ENCODE peak calls at places on chromosomes 3 and 15, in four cellular contexts. V, W, N and Q are unnamed samples. For H3K27me3 and H3K4me1, the result is how much of the 10 kb centered on the place peaks cover.

GRCh38 chr3:152910211-152910610 is 75.3 kb downstream of the P2RY1 start:
- DNase-seq in V (no peak), W (no peak), N (no peak), Q (no peak)

GRCh38 chr15:40594429-40594836 is 384 bp downstream of the KNL1 start:
- DNase-seq in V (peak), W (peak), N (peak), Q (peak)

GRCh38 chr3:111594781-111595180 is 365 bp downstream of the ZBED2 start:
- DNase-seq in V (no peak), W (no peak), N (no peak), Q (no peak)

GRCh38 chr3:128294999-128295468 is 141.8 kb downstream of the EEFSEC start:
- DNase-seq in V (no peak), W (no peak), N (no peak), Q (peak)

GRCh38 chr15:78767331-78767951 is 43.8 kb downstream of the ADAMTS7 start:
- DNase-seq in V (peak), W (no peak), N (no peak), Q (no peak)

GRCh38 chr15:33195283-33195682 is 769 bp upstream of the FMN1 start:
- DNase-seq in V (no peak), W (no peak), N (no peak), Q (no peak)

GRCh38 chr15:73750951-73751350 is 2.2 kb downstream of the INSYN1 start:
- DNase-seq in V (no peak), W (no peak), N (no peak), Q (no peak)

GRCh38 chr3:186464424-186465093 is 79.6 kb downstream of the CRYGS start:
- DNase-seq in V (no peak), W (peak), N (no peak), Q (no peak)

GRCh38 chr3:50237133-50237651 is 1.2 kb downstream of the GNAI2 start:
- DNase-seq in V (peak), W (peak), N (no peak), Q (peak)

GRCh38 chr3:18233987-18234716 is 191.0 kb downstream of the SATB1 start:
- DNase-seq in V (no peak), W (no peak), N (no peak), Q (no peak)

GRCh38 chr15:92232876-92233275 is 160.8 kb upstream of the ST8SIA2 start:
- DNase-seq in V (no peak), W (no peak), N (no peak), Q (no peak)

GRCh38 chr3:185337231-185337816 is 25.6 kb upstream of the MAP3K13 start:
- DNase-seq in V (no peak), W (peak), N (no peak), Q (no peak)

GRCh38 chr15:88071141-88071540 is 185.4 kb downstream of the NTRK3 start:
- DNase-seq in V (no peak), W (no peak), N (no peak), Q (no peak)

GRCh38 chr3:150286390-150287147 is 121.5 kb upstream of the TSC22D2 start:
- DNase-seq in V (no peak), W (peak), N (peak), Q (no peak)

GRCh38 chr3:188036375-188036985 is 117.5 kb upstream of the LPP start:
- DNase-seq in V (no peak), W (no peak), N (no peak), Q (no peak)

GRCh38 chr3:4063916-4064592 is 239.1 kb upstream of the SETMAR start:
- DNase-seq in V (no peak), W (no peak), N (no peak), Q (no peak)

GRCh38 chr3:72123908-72124441 is 339.0 kb upstream of the PROK2 start:
- DNase-seq in V (no peak), W (peak), N (no peak), Q (peak)

GRCh38 chr3:86774082-86774691 is 216.8 kb downstream of the VGLL3 start:
- DNase-seq in V (no peak), W (peak), N (no peak), Q (no peak)

GRCh38 chr15:101269479-101270223 is 7.6 kb downstream of the SELENOS start:
- DNase-seq in V (no peak), W (peak), N (no peak), Q (no peak)

GRCh38 chr3:133097214-133097613 is 59.0 kb downstream of the TMEM108 start:
- DNase-seq in V (no peak), W (no peak), N (no peak), Q (peak)

GRCh38 chr3:165544432-165544831 is 292.8 kb downstream of the BCHE start:
- DNase-seq in V (no peak), W (peak), N (no peak), Q (no peak)

GRCh38 chr15:50119063-50119700 is at the start of gene ATP8B4:
- DNase-seq in V (no peak), W (no peak), N (no peak), Q (no peak)

GRCh38 chr15:96336643-96337353 is 6.3 kb downstream of the NR2F2 start:
- DNase-seq in V (no peak), W (peak), N (no peak), Q (peak)

GRCh38 chr15:81948751-81949150 is 97.1 kb downstream of the MEX3B start:
- DNase-seq in V (no peak), W (no peak), N (no peak), Q (no peak)

GRCh38 chr15:76038512-76038911 is 21.3 kb upstream of the TMEM266 start:
- DNase-seq in V (no peak), W (no peak), N (no peak), Q (no peak)

GRCh38 chr3:10527295-10528016 is 22.1 kb upstream of the ATP2B2 start:
- DNase-seq in V (no peak), W (no peak), N (no peak), Q (no peak)

GRCh38 chr3:107999215-107999775 is 91.5 kb downstream of the CD47 start:
- DNase-seq in V (peak), W (peak), N (peak), Q (no peak)

GRCh38 chr3:138625707-138626365 is 17.3 kb downstream of the FAIM start:
- DNase-seq in V (no peak), W (peak), N (no peak), Q (no peak)

GRCh38 chr3:52367891-52368880 is 52.1 kb downstream of the DNAH1 start:
- DNase-seq in V (no peak), W (no peak), N (no peak), Q (no peak)

GRCh38 chr3:66227917-66228316 is 7.1 kb downstream of the SLC25A26 start:
- DNase-seq in V (no peak), W (no peak), N (no peak), Q (no peak)

GRCh38 chr15:43920815-43921214 is 94.0 kb downstream of the WDR76 start:
- DNase-seq in V (no peak), W (no peak), N (no peak), Q (no peak)

GRCh38 chr15:62849316-62850129 is 193.0 kb upstream of the TPM1 start:
- DNase-seq in V (no peak), W (no peak), N (peak), Q (no peak)

GRCh38 chr15:101088311-101088710 is 163.5 kb downstream of the CHSY1 start:
- DNase-seq in V (no peak), W (no peak), N (no peak), Q (no peak)

GRCh38 chr15:37679627-37680026 is 254.8 kb upstream of the TMCO5A start:
- DNase-seq in V (no peak), W (no peak), N (no peak), Q (no peak)

GRCh38 chr3:100880072-100880471 is 113.1 kb downstream of the ABI3BP start:
- DNase-seq in V (no peak), W (no peak), N (no peak), Q (no peak)

GRCh38 chr15:66747223-66747622 is 45.2 kb downstream of the SMAD6 start:
- DNase-seq in V (no peak), W (no peak), N (no peak), Q (no peak)

DNA sequence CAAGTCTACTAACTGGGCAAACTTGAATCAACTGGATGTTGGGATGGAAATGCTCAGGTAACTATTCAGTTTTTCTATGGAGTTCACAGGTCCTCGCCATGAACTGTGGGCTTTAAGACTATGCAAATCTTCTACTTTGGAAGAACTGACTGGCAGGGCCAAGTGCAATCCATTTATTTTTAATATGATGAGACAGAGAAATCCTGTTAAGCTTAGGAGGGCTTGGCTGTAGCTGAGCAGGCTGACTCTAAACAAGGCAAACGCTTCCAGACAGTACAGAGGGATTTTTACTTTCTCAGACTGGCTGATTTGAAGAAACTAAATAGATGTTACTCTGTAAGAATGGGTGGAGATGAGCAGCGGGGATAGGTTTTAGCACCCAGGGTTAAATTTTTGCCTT is 194.2 kb upstream of the ICE2 start:
- DNase-seq in V (no peak), W (no peak), N (no peak), Q (no peak)
- H3K27me3 ChIP-seq in V (under half), W (half or more), N (under half), Q (under half)

DNA sequence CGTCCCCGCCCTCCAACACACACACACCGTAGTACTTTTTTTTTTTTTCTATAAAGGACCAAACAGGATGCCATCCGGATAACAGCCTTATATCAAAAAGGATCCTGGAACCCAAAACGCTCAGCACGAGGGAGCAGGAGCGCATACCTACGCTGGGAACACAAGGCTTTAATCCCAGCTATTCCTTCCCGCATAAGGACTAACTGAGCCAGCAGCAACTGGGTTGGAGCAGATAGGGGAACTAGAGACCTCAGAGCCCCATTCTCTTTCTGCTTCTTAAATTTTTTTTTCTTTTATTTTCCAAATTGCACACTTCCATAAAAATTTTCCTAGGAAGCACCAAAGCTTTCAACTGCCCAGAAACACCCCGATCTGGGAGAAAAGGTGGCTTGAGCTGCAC is 1.3 kb downstream of the TRANK1 start:
- DNase-seq in V (no peak), W (no peak), N (no peak), Q (no peak)
- H3K4me1 ChIP-seq in V (under half), W (under half), N (under half), Q (under half)

DNA sequence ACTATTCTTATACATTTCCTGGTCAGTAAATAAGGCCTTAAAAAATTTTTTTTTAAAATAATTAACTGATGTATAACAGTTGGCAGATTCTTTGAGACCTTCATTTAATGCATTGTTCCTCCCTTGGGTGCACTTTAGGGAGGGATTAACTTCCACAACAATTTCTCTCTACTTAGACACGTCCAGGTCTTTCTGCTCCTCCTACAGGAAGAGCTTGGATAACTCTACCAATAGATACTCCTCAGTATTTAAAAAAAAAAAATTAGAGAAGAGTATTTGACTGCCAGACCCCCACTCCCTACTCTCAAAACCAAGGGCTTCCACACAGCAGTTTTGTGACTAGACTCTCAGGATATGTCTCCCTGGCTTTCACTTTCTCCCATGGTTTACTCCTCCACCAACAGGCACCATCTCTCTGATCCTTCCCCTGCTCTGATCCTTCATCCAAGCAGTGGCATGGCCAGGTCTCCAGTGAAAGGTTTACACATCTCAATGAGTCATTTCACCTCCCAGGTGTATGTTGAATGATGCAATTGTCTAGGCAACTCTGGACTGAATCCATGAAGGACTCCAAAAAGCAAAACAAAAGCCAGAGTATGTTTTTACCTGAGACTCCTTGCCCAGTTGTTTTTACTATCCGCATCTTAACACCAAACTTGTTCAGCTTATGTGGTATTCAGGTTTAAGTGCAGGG is 7.4 kb downstream of the ZIC4 start:
- DNase-seq in V (no peak), W (peak), N (no peak), Q (no peak)
- H3K4me3 ChIP-seq in V (no peak), W (no peak), N (no peak), Q (no peak)

DNA sequence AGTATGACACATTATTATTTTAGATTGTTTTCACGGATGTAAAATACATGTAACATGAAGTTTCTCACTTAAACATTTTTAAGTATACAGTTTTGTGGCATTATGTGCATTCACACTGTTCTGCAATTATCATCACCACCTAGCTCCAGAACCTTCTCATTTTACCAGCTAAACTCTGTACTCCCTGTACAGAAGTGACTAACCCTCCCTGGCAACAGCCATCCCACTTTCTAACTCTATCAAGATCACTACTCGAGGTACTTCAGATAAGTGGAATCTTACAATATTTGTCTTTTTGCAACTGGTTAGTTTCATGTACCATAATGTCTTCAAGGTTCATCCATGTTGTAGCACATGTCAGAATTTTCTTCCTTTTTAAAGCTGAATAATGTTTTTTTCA is 116.3 kb upstream of the IGF1R start:
- DNase-seq in V (no peak), W (no peak), N (no peak), Q (no peak)
- H3K27me3 ChIP-seq in V (under half), W (half or more), N (under half), Q (under half)

DNA sequence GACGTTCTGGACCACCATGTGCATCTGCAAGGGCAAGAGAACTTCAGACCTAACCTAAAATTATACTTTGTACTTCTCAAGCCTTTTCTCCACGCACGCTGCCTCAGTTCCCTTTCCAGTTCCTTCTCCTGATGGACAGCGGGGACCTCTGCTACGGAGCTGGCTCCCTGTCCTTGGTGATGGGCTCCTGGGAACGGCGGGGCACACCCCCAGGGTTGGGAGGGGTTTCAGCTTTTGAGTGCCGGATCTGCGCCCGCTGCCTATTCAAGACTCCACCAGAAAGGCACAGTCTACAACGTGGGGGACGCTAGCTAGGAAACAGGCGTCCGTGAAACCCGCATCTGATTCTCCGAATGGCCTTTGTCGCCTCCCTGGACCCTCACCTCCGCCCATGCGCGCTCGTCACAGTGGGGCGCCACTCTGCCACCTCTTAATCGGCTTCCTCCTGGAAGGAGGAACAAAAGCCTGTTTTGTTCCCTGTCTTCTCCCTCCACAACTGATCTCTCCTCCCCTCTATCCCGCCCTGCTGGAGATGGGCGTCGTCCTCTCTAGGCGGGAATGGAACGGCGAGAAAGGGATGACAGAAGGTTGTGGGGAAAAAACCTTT is 2.2 kb downstream of the GPR149 start:
- DNase-seq in V (no peak), W (no peak), N (no peak), Q (no peak)
- H3K4me1 ChIP-seq in V (under half), W (under half), N (under half), Q (under half)